ENCODE peak calls at places on chromosomes 1 and 21, in four cellular contexts. W is non-pigmented ciliary epithelial cell; H is aorta; L is activated CD4-positive, alpha-beta T cell treated with anti-CD3 and anti-CD28 coated beads for 36 hours. O is an unnamed sample.
A peak's percentile ranks its signal among the peaks of the same experiment; 100 is the strongest.

GRCh38 chr1:48693674-48694347 is 82.9 kb downstream of the BEND5 start:
- DNase-seq in H (no peak), W (no peak), L (no peak), O (no peak)

GRCh38 chr1:215529111-215529510 is 38.0 kb upstream of the KCTD3 start:
- DNase-seq in L (no peak), W (no peak), H (no peak), O (no peak)

GRCh38 chr1:98025858-98026257 is 105.0 kb upstream of the DPYD start:
- DNase-seq in L (no peak), W (no peak), H (no peak), O (no peak)

GRCh38 chr1:62906428-62906886 is 122.5 kb downstream of the ATG4C start:
- DNase-seq in H (no peak), W (no peak), L (peak; percentile 11), O (peak; percentile 26)

GRCh38 chr1:54763814-54764131 is 550 bp downstream of the PARS2 start:
- DNase-seq in H (no peak), L (peak; percentile 52), W (no peak), O (no peak)

GRCh38 chr1:63498106-63498505 is 24.9 kb downstream of the ITGB3BP start:
- DNase-seq in H (no peak), W (no peak), L (no peak), O (no peak)

GRCh38 chr1:116710326-116711060 is 43.0 kb upstream of the IGSF3 start:
- DNase-seq in H (no peak), L (no peak), W (no peak), O (no peak)

GRCh38 chr1:9438431-9439073 is 100.7 kb upstream of the SLC25A33 start:
- DNase-seq in W (peak; percentile 57), L (no peak), H (peak; percentile 82), O (peak; percentile 97)

GRCh38 chr1:1927751-1928150 is 8.7 kb upstream of the TMEM52 start:
- DNase-seq in W (no peak), H (peak; percentile 71), L (no peak), O (no peak)

GRCh38 chr1:84301759-84302380 is 362 bp downstream of the SAMD13 start:
- DNase-seq in W (no peak), L (no peak), H (no peak), O (no peak)

GRCh38 chr1:31383967-31384366 is 11.1 kb upstream of the FABP3 start:
- DNase-seq in H (no peak), W (no peak), L (no peak), O (no peak)

GRCh38 chr1:175887981-175888428 is 144.6 kb upstream of the TNR start:
- DNase-seq in H (peak; percentile 88), W (peak; percentile 26), L (peak; percentile 59), O (peak; percentile 60)

GRCh38 chr1:16724718-16725438 is 15.4 kb upstream of the RNU1-4 start:
- DNase-seq in L (peak; percentile 6), W (no peak), H (peak; percentile 86), O (no peak)

GRCh38 chr1:2019162-2019542 is at the start of gene GABRD:
- DNase-seq in H (no peak), W (no peak), L (peak; percentile 58), O (no peak)

GRCh38 chr1:187294421-187295201 is 465.9 kb downstream of the PLA2G4A start:
- DNase-seq in W (no peak), L (no peak), H (no peak), O (no peak)

GRCh38 chr21:45662623-45663015 is 19.1 kb downstream of the PCBP3 start:
- DNase-seq in L (no peak), H (no peak), W (no peak), O (no peak)

GRCh38 chr1:88774151-88774556 is 90.1 kb downstream of the PKN2 start:
- DNase-seq in L (peak; percentile 60), W (no peak), H (no peak), O (no peak)

GRCh38 chr1:41658444-41659158 is 174.1 kb upstream of the EDN2 start:
- DNase-seq in H (no peak), W (no peak), L (peak; percentile 38), O (no peak)

GRCh38 chr1:202237052-202237451 is 43.5 kb downstream of the LGR6 start:
- DNase-seq in H (peak; percentile 86), L (peak; percentile 67), W (no peak), O (peak; percentile 23)

GRCh38 chr1:44862829-44863406 is 19.9 kb upstream of the PTCH2 start:
- DNase-seq in L (no peak), W (peak; percentile 20), H (no peak), O (peak; percentile 75)

GRCh38 chr1:76425843-76426145 is 351.2 kb downstream of the ST6GALNAC3 start:
- DNase-seq in W (peak; percentile 58), L (no peak), H (no peak), O (peak; percentile 86)

O was measured in fibroblast of pulmonary artery.